ENCODE peak calls at places on chromosomes 6 and 20, in four cellular contexts. One of them, this sample, is unnamed.

GRCh38 chr6:133432021-133432989 is 191.1 kb downstream of the EYA4 start:
- DNase-seq in fibroblast of lung: no peak
- DNase-seq in tibial artery: no peak
- DNase-seq in spleen: no peak
- DNase-seq in this sample: no peak

GRCh38 chr20:22429175-22430153 is 154.9 kb downstream of the FOXA2 start:
- DNase-seq in fibroblast of lung: no peak
- DNase-seq in tibial artery: no peak
- DNase-seq in spleen: no peak
- DNase-seq in this sample: no peak

GRCh38 chr6:108960601-108961000 is 112.4 kb downstream of the ARMC2 start:
- DNase-seq in fibroblast of lung: peak
- DNase-seq in tibial artery: no peak
- DNase-seq in spleen: no peak
- DNase-seq in this sample: no peak

GRCh38 chr6:73746776-73747175 is 50.8 kb downstream of the CD109 start:
- DNase-seq in fibroblast of lung: peak
- DNase-seq in tibial artery: no peak
- DNase-seq in spleen: no peak
- DNase-seq in this sample: no peak

GRCh38 chr6:31922942-31923341 is 4.6 kb upstream of the C2 start:
- DNase-seq in fibroblast of lung: no peak
- DNase-seq in tibial artery: no peak
- DNase-seq in spleen: peak
- DNase-seq in this sample: no peak

GRCh38 chr6:169738204-169738971 is 13.0 kb downstream of the DYNLT2 start:
- DNase-seq in fibroblast of lung: peak
- DNase-seq in tibial artery: no peak
- DNase-seq in spleen: no peak
- DNase-seq in this sample: no peak

GRCh38 chr6:160030103-160030502 is 61.2 kb downstream of the IGF2R start:
- DNase-seq in fibroblast of lung: peak
- DNase-seq in tibial artery: peak
- DNase-seq in spleen: no peak
- DNase-seq in this sample: peak

GRCh38 chr6:160990847-160991410 is 640 bp upstream of the MAP3K4 start:
- DNase-seq in fibroblast of lung: no peak
- DNase-seq in tibial artery: no peak
- DNase-seq in spleen: no peak
- DNase-seq in this sample: no peak

GRCh38 chr6:30591008-30591407 is 19.8 kb downstream of the ABCF1 start:
- DNase-seq in fibroblast of lung: peak
- DNase-seq in tibial artery: no peak
- DNase-seq in spleen: no peak
- DNase-seq in this sample: no peak

GRCh38 chr6:56115715-56116114 is 131.7 kb downstream of the COL21A1 start:
- DNase-seq in fibroblast of lung: no peak
- DNase-seq in tibial artery: no peak
- DNase-seq in spleen: no peak
- DNase-seq in this sample: no peak

GRCh38 chr6:162118706-162119105 is 608.9 kb downstream of the PRKN start:
- DNase-seq in fibroblast of lung: no peak
- DNase-seq in tibial artery: no peak
- DNase-seq in spleen: no peak
- DNase-seq in this sample: no peak

GRCh38 chr20:1308702-1309095 is 20.2 kb downstream of the SDCBP2 start:
- DNase-seq in fibroblast of lung: no peak
- DNase-seq in tibial artery: no peak
- DNase-seq in spleen: peak
- DNase-seq in this sample: no peak

GRCh38 chr6:108115598-108116058 is 41.1 kb upstream of the OSTM1 start:
- DNase-seq in fibroblast of lung: peak
- DNase-seq in tibial artery: no peak
- DNase-seq in spleen: peak
- DNase-seq in this sample: peak

GRCh38 chr6:15464211-15464725 is 198.6 kb downstream of the DTNBP1 start:
- DNase-seq in fibroblast of lung: no peak
- DNase-seq in tibial artery: no peak
- DNase-seq in spleen: no peak
- DNase-seq in this sample: no peak

GRCh38 chr6:152750694-152751093 is at the start of gene VIP:
- DNase-seq in fibroblast of lung: peak
- DNase-seq in tibial artery: no peak
- DNase-seq in spleen: no peak
- DNase-seq in this sample: no peak

GRCh38 chr6:42783876-42784738 is 2.3 kb downstream of the BICRAL start:
- DNase-seq in fibroblast of lung: peak
- DNase-seq in tibial artery: no peak
- DNase-seq in spleen: no peak
- DNase-seq in this sample: no peak

GRCh38 chr6:72218125-72218524 is 331.8 kb downstream of the RIMS1 start:
- DNase-seq in fibroblast of lung: peak
- DNase-seq in tibial artery: no peak
- DNase-seq in spleen: no peak
- DNase-seq in this sample: no peak
- TF ChIP-seq CTCF in fibroblast of lung: peak
- TF ChIP-seq CTCF in tibial artery: no peak
- TF ChIP-seq CTCF in spleen: no peak
- TF ChIP-seq CTCF in this sample: no peak

GRCh38 chr20:59222982-59223610 is 59.5 kb downstream of the ZNF831 start:
- DNase-seq in fibroblast of lung: peak
- DNase-seq in tibial artery: no peak
- DNase-seq in spleen: no peak
- DNase-seq in this sample: no peak
- H3K4me3 ChIP-seq in fibroblast of lung: no peak
- H3K4me3 ChIP-seq in tibial artery: peak
- H3K4me3 ChIP-seq in spleen: peak
- H3K4me3 ChIP-seq in this sample: peak

DNA sequence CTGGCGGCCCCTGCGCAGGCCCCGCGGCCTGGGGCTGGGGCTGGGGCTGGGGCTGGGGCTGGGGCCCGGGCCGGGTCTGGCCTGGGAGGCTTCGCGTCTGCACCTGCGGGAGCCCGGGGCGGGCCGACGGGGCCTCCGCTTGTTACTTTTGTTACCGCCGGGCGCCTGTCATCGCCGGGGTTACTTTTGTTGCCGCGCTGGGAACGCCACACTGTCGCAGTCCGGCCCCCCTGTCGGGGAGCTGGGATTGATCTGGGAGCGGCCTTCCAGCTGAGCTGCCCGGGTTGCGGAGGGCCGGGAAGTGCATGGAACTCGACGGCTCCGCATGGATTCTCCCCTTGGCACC is 703 bp downstream of the OGFR start:
- DNase-seq in fibroblast of lung: no peak
- DNase-seq in tibial artery: no peak
- DNase-seq in spleen: peak
- DNase-seq in this sample: no peak
- H3K27ac ChIP-seq in fibroblast of lung: peak
- H3K27ac ChIP-seq in tibial artery: peak
- H3K27ac ChIP-seq in spleen: peak
- H3K27ac ChIP-seq in this sample: peak

GRCh38 chr6:110530671-110531070 is 54.3 kb upstream of the SLC22A16 start:
- DNase-seq in fibroblast of lung: no peak
- DNase-seq in tibial artery: no peak
- DNase-seq in spleen: no peak
- DNase-seq in this sample: no peak

GRCh38 chr6:110538416-110539060 is 62.1 kb upstream of the SLC22A16 start:
- DNase-seq in fibroblast of lung: no peak
- DNase-seq in tibial artery: no peak
- DNase-seq in spleen: no peak
- DNase-seq in this sample: no peak

GRCh38 chr6:110532401-110532800 is 56.0 kb upstream of the SLC22A16 start:
- DNase-seq in fibroblast of lung: no peak
- DNase-seq in tibial artery: no peak
- DNase-seq in spleen: no peak
- DNase-seq in this sample: no peak

GRCh38 chr6:110537208-110538123 is 61.1 kb upstream of the SLC22A16 start:
- DNase-seq in fibroblast of lung: peak
- DNase-seq in tibial artery: no peak
- DNase-seq in spleen: no peak
- DNase-seq in this sample: no peak

DNA sequence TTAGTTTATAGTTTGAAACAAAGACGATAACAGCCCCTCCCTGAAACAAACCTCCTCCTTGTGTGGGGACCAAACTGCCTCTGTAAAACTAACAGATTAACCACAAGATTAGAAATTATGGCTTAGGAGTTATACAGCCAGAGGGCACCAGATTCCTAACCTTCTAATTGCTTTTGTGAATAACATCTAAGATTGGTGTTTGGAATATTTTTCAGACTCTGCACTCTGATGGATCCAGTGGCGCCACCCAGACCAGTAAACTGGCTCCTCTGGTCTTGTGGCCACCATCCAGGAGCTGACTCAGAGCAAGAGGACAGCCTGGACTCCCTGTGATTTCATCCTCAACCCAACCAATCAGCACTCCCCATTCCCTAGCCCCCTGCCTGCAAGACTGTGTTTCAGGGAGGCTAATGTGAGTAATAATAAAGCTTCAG is 58.3 kb upstream of the SLC22A16 start:
- DNase-seq in fibroblast of lung: peak
- DNase-seq in tibial artery: no peak
- DNase-seq in spleen: no peak
- DNase-seq in this sample: no peak
- TF ChIP-seq CTCF in fibroblast of lung: no peak
- TF ChIP-seq CTCF in tibial artery: no peak
- TF ChIP-seq CTCF in spleen: no peak
- TF ChIP-seq CTCF in this sample: no peak

GRCh38 chr6:157769776-157770430 is 53.1 kb upstream of the SNX9 start:
- DNase-seq in fibroblast of lung: no peak
- DNase-seq in tibial artery: no peak
- DNase-seq in spleen: no peak
- DNase-seq in this sample: no peak
- H3K4me3 ChIP-seq in fibroblast of lung: no peak
- H3K4me3 ChIP-seq in tibial artery: no peak
- H3K4me3 ChIP-seq in spleen: no peak
- H3K4me3 ChIP-seq in this sample: no peak

GRCh38 chr6:142700032-142700431 is 244.9 kb downstream of the HIVEP2 start:
- DNase-seq in fibroblast of lung: no peak
- DNase-seq in tibial artery: no peak
- DNase-seq in spleen: no peak
- DNase-seq in this sample: no peak

GRCh38 chr6:142705054-142705453 is 239.9 kb downstream of the HIVEP2 start:
- DNase-seq in fibroblast of lung: no peak
- DNase-seq in tibial artery: no peak
- DNase-seq in spleen: no peak
- DNase-seq in this sample: no peak

GRCh38 chr6:142700676-142701185 is 244.2 kb downstream of the HIVEP2 start:
- DNase-seq in fibroblast of lung: peak
- DNase-seq in tibial artery: no peak
- DNase-seq in spleen: no peak
- DNase-seq in this sample: no peak

GRCh38 chr6:142699391-142699790 is 245.6 kb downstream of the HIVEP2 start:
- DNase-seq in fibroblast of lung: no peak
- DNase-seq in tibial artery: no peak
- DNase-seq in spleen: no peak
- DNase-seq in this sample: no peak

GRCh38 chr6:142702501-142703460 is 242.2 kb downstream of the HIVEP2 start:
- DNase-seq in fibroblast of lung: no peak
- DNase-seq in tibial artery: peak
- DNase-seq in spleen: peak
- DNase-seq in this sample: peak
- H3K27ac ChIP-seq in fibroblast of lung: no peak
- H3K27ac ChIP-seq in tibial artery: no peak
- H3K27ac ChIP-seq in spleen: peak
- H3K27ac ChIP-seq in this sample: no peak

DNA sequence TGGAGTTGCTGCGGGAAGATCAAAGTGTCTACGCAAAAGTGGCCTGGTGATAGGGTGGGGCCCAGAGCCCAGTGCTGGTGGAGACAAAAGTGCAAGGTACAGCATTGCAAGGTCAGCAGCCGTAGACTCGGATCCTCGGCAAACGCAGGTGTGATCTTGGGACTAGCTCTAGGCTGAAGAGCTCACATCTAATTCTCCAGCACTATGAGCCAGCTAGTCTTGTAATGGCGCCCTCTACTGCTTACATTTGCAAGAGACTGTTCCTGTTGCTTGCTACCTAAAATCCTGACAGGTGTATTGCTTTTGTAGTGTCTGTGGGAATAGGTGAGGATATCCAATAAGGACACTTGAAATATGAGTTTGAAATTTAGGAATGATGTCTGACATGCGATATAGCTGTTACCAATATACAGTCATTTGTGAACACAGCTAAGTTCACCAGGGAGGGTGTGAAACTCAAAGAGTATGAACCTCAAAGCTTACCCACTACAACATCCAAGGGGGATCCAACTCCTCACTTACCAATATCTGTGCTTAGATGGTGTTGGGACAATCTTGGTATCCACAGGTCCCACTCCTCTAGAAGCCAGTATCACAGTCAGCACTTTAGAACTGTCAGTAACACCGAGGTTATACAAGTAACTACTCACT is 58.4 kb downstream of the PDE7B start:
- DNase-seq in fibroblast of lung: peak
- DNase-seq in tibial artery: no peak
- DNase-seq in spleen: no peak
- DNase-seq in this sample: no peak
- TF ChIP-seq CTCF in fibroblast of lung: peak
- TF ChIP-seq CTCF in tibial artery: peak
- TF ChIP-seq CTCF in spleen: peak
- TF ChIP-seq CTCF in this sample: peak

DNA sequence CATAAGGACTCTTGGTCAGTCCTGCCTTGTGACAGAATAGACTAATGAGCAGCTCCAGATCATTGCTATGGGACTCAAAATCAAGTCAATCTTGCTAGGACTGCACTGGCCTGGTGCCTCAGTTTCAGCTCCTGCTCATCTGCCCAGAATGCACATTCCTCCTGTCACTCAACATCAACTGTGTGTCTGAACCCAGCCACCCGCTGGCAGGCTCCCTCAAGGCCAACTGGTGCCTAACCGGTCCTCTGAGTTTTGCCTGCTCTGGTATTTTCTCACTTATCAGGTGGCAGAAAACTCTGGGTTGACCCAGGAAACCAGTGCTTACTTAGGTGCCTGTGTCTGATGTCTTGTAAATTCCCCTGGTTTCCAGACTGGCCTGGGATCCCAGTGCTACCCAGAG is 297.7 kb downstream of the DHX35 start:
- DNase-seq in fibroblast of lung: no peak
- DNase-seq in tibial artery: no peak
- DNase-seq in spleen: no peak
- DNase-seq in this sample: no peak
- H3K4me3 ChIP-seq in fibroblast of lung: no peak
- H3K4me3 ChIP-seq in tibial artery: no peak
- H3K4me3 ChIP-seq in spleen: no peak
- H3K4me3 ChIP-seq in this sample: no peak